ENCODE peak calls at places on chromosomes 12 and 14, in five cellular contexts. One of them, this sample, is unnamed.
A peak's percentile ranks its signal among the peaks of the same experiment; 100 is the strongest.

GRCh38 chr14:50830932-50831703 is at the start of gene NIN:
- DNase-seq in endothelial cell of umbilical vein: peak; percentile 71
- DNase-seq in fibroblast of pulmonary artery: peak; percentile 74
- DNase-seq in RWPE2: peak; percentile 75
- DNase-seq in BE2C: peak; percentile 86
- DNase-seq in this sample: no peak

GRCh38 chr14:77603654-77604270 is 12.7 kb downstream of the SPTLC2 start:
- DNase-seq in endothelial cell of umbilical vein: peak; percentile 65
- DNase-seq in fibroblast of pulmonary artery: peak; percentile 48
- DNase-seq in RWPE2: no peak
- DNase-seq in BE2C: peak; percentile 87
- DNase-seq in this sample: no peak

GRCh38 chr14:34328178-34328577 is 133.9 kb downstream of the SPTSSA start:
- DNase-seq in endothelial cell of umbilical vein: no peak
- DNase-seq in fibroblast of pulmonary artery: no peak
- DNase-seq in RWPE2: no peak
- DNase-seq in BE2C: no peak
- DNase-seq in this sample: no peak

GRCh38 chr12:75599061-75599460 is 87.7 kb upstream of the KRR1 start:
- DNase-seq in endothelial cell of umbilical vein: no peak
- DNase-seq in fibroblast of pulmonary artery: peak; percentile 23
- DNase-seq in RWPE2: no peak
- DNase-seq in BE2C: no peak
- DNase-seq in this sample: no peak

GRCh38 chr12:82412246-82412645 is 53.9 kb downstream of the METTL25 start:
- DNase-seq in endothelial cell of umbilical vein: no peak
- DNase-seq in fibroblast of pulmonary artery: no peak
- DNase-seq in RWPE2: no peak
- DNase-seq in BE2C: no peak
- DNase-seq in this sample: no peak

GRCh38 chr12:26195641-26196423 is 459 bp downstream of the SSPN start:
- DNase-seq in endothelial cell of umbilical vein: peak; percentile 47
- DNase-seq in fibroblast of pulmonary artery: peak; percentile 38
- DNase-seq in RWPE2: no peak
- DNase-seq in BE2C: peak; percentile 34
- DNase-seq in this sample: no peak

GRCh38 chr12:3542911-3543310 is 51.9 kb downstream of the PRMT8 start:
- DNase-seq in endothelial cell of umbilical vein: no peak
- DNase-seq in fibroblast of pulmonary artery: peak; percentile 5
- DNase-seq in RWPE2: no peak
- DNase-seq in BE2C: no peak
- DNase-seq in this sample: no peak

GRCh38 chr14:99360774-99361595 is 89.0 kb upstream of the BCL11B start:
- DNase-seq in endothelial cell of umbilical vein: no peak
- DNase-seq in fibroblast of pulmonary artery: no peak
- DNase-seq in RWPE2: no peak
- DNase-seq in BE2C: no peak
- DNase-seq in this sample: peak; percentile 67

GRCh38 chr12:39003541-39004160 is 98.3 kb upstream of the CPNE8 start:
- DNase-seq in endothelial cell of umbilical vein: no peak
- DNase-seq in fibroblast of pulmonary artery: no peak
- DNase-seq in RWPE2: no peak
- DNase-seq in BE2C: no peak
- DNase-seq in this sample: no peak

GRCh38 chr12:88574278-88574677 is 6.0 kb downstream of the KITLG start:
- DNase-seq in endothelial cell of umbilical vein: no peak
- DNase-seq in fibroblast of pulmonary artery: no peak
- DNase-seq in RWPE2: no peak
- DNase-seq in BE2C: no peak
- DNase-seq in this sample: no peak

GRCh38 chr14:32996343-32996742 is 57.7 kb downstream of the NPAS3 start:
- DNase-seq in endothelial cell of umbilical vein: no peak
- DNase-seq in fibroblast of pulmonary artery: no peak
- DNase-seq in RWPE2: no peak
- DNase-seq in BE2C: no peak
- DNase-seq in this sample: no peak

GRCh38 chr14:76575108-76575507 is 186.2 kb upstream of the VASH1 start:
- DNase-seq in endothelial cell of umbilical vein: no peak
- DNase-seq in fibroblast of pulmonary artery: no peak
- DNase-seq in RWPE2: no peak
- DNase-seq in BE2C: no peak
- DNase-seq in this sample: no peak

GRCh38 chr12:111685322-111685810 is 390 bp downstream of the BRAP start:
- DNase-seq in endothelial cell of umbilical vein: no peak
- DNase-seq in fibroblast of pulmonary artery: no peak
- DNase-seq in RWPE2: no peak
- DNase-seq in BE2C: no peak
- DNase-seq in this sample: no peak

GRCh38 chr14:25048170-25049126 is 1.5 kb downstream of the STXBP6 start:
- DNase-seq in endothelial cell of umbilical vein: no peak
- DNase-seq in fibroblast of pulmonary artery: peak; percentile 68
- DNase-seq in RWPE2: no peak
- DNase-seq in BE2C: no peak
- DNase-seq in this sample: no peak

GRCh38 chr12:31390991-31391390 is 65.0 kb upstream of the SINHCAF start:
- DNase-seq in endothelial cell of umbilical vein: no peak
- DNase-seq in fibroblast of pulmonary artery: no peak
- DNase-seq in RWPE2: no peak
- DNase-seq in BE2C: no peak
- DNase-seq in this sample: no peak

GRCh38 chr12:30106204-30106603 is 322.5 kb upstream of the TMTC1 start:
- DNase-seq in endothelial cell of umbilical vein: peak; percentile 47
- DNase-seq in fibroblast of pulmonary artery: no peak
- DNase-seq in RWPE2: no peak
- DNase-seq in BE2C: peak; percentile 13
- DNase-seq in this sample: no peak

GRCh38 chr12:69417231-69417630 is 53.0 kb upstream of the FRS2 start:
- DNase-seq in endothelial cell of umbilical vein: no peak
- DNase-seq in fibroblast of pulmonary artery: no peak
- DNase-seq in RWPE2: no peak
- DNase-seq in BE2C: no peak
- DNase-seq in this sample: no peak

GRCh38 chr12:43653917-43654316 is 101.9 kb upstream of the ADAMTS20 start:
- DNase-seq in endothelial cell of umbilical vein: no peak
- DNase-seq in fibroblast of pulmonary artery: no peak
- DNase-seq in RWPE2: no peak
- DNase-seq in BE2C: no peak
- DNase-seq in this sample: no peak

GRCh38 chr14:53325176-53325806 is 172.2 kb upstream of the DDHD1 start:
- DNase-seq in endothelial cell of umbilical vein: no peak
- DNase-seq in fibroblast of pulmonary artery: peak; percentile 35
- DNase-seq in RWPE2: no peak
- DNase-seq in BE2C: no peak
- DNase-seq in this sample: no peak

GRCh38 chr12:15276088-15276698 is 46.1 kb upstream of the PTPRO start:
- DNase-seq in endothelial cell of umbilical vein: peak; percentile 52
- DNase-seq in fibroblast of pulmonary artery: peak; percentile 68
- DNase-seq in RWPE2: no peak
- DNase-seq in BE2C: peak; percentile 37
- DNase-seq in this sample: no peak

GRCh38 chr12:66636771-66637170 is 42.1 kb downstream of the GRIP1 start:
- DNase-seq in endothelial cell of umbilical vein: no peak
- DNase-seq in fibroblast of pulmonary artery: no peak
- DNase-seq in RWPE2: no peak
- DNase-seq in BE2C: no peak
- DNase-seq in this sample: no peak

GRCh38 chr12:23525450-23526072 is 423.9 kb downstream of the SOX5 start:
- DNase-seq in endothelial cell of umbilical vein: no peak
- DNase-seq in fibroblast of pulmonary artery: no peak
- DNase-seq in RWPE2: no peak
- DNase-seq in BE2C: no peak
- DNase-seq in this sample: no peak

GRCh38 chr12:100793182-100793581 is 1.4 kb upstream of the ANO4 start:
- DNase-seq in endothelial cell of umbilical vein: no peak
- DNase-seq in fibroblast of pulmonary artery: peak; percentile 50
- DNase-seq in RWPE2: no peak
- DNase-seq in BE2C: no peak
- DNase-seq in this sample: no peak

GRCh38 chr12:76764856-76765255 is 941 bp downstream of the ZDHHC17 start:
- DNase-seq in endothelial cell of umbilical vein: no peak
- DNase-seq in fibroblast of pulmonary artery: peak; percentile 18
- DNase-seq in RWPE2: no peak
- DNase-seq in BE2C: no peak
- DNase-seq in this sample: no peak

GRCh38 chr12:48286665-48287064 is 64.1 kb downstream of the ZNF641 start:
- DNase-seq in endothelial cell of umbilical vein: no peak
- DNase-seq in fibroblast of pulmonary artery: peak; percentile 27
- DNase-seq in RWPE2: no peak
- DNase-seq in BE2C: no peak
- DNase-seq in this sample: no peak

GRCh38 chr12:128603573-128604120 is 220.1 kb downstream of the SLC15A4 start:
- DNase-seq in endothelial cell of umbilical vein: no peak
- DNase-seq in fibroblast of pulmonary artery: no peak
- DNase-seq in RWPE2: no peak
- DNase-seq in BE2C: no peak
- DNase-seq in this sample: no peak

GRCh38 chr14:26598672-26599131 is 869 bp upstream of the NOVA1 start:
- DNase-seq in endothelial cell of umbilical vein: no peak
- DNase-seq in fibroblast of pulmonary artery: peak; percentile 45
- DNase-seq in RWPE2: no peak
- DNase-seq in BE2C: peak; percentile 5
- DNase-seq in this sample: no peak

GRCh38 chr12:65280306-65280705 is 1.8 kb downstream of the MSRB3 start:
- DNase-seq in endothelial cell of umbilical vein: peak; percentile 50
- DNase-seq in fibroblast of pulmonary artery: peak; percentile 55
- DNase-seq in RWPE2: no peak
- DNase-seq in BE2C: no peak
- DNase-seq in this sample: no peak

GRCh38 chr12:21774358-21775129 is at the start of gene KCNJ8:
- DNase-seq in endothelial cell of umbilical vein: no peak
- DNase-seq in fibroblast of pulmonary artery: peak; percentile 22
- DNase-seq in RWPE2: no peak
- DNase-seq in BE2C: peak; percentile 97
- DNase-seq in this sample: no peak

GRCh38 chr12:122753213-122753571 is 568 bp downstream of the DENR start:
- DNase-seq in endothelial cell of umbilical vein: no peak
- DNase-seq in fibroblast of pulmonary artery: no peak
- DNase-seq in RWPE2: no peak
- DNase-seq in BE2C: no peak
- DNase-seq in this sample: no peak

GRCh38 chr12:131733874-131734273 is 23.0 kb downstream of the SFSWAP start:
- DNase-seq in endothelial cell of umbilical vein: no peak
- DNase-seq in fibroblast of pulmonary artery: no peak
- DNase-seq in RWPE2: no peak
- DNase-seq in BE2C: no peak
- DNase-seq in this sample: no peak

GRCh38 chr12:131732996-131733615 is 22.2 kb downstream of the SFSWAP start:
- DNase-seq in endothelial cell of umbilical vein: no peak
- DNase-seq in fibroblast of pulmonary artery: no peak
- DNase-seq in RWPE2: no peak
- DNase-seq in BE2C: no peak
- DNase-seq in this sample: no peak

GRCh38 chr12:131735863-131736806 is 25.2 kb downstream of the SFSWAP start:
- DNase-seq in endothelial cell of umbilical vein: no peak
- DNase-seq in fibroblast of pulmonary artery: no peak
- DNase-seq in RWPE2: no peak
- DNase-seq in BE2C: no peak
- DNase-seq in this sample: no peak

GRCh38 chr12:131735153-131735456 is 24.2 kb downstream of the SFSWAP start:
- DNase-seq in endothelial cell of umbilical vein: no peak
- DNase-seq in fibroblast of pulmonary artery: no peak
- DNase-seq in RWPE2: no peak
- DNase-seq in BE2C: no peak
- DNase-seq in this sample: no peak

DNA sequence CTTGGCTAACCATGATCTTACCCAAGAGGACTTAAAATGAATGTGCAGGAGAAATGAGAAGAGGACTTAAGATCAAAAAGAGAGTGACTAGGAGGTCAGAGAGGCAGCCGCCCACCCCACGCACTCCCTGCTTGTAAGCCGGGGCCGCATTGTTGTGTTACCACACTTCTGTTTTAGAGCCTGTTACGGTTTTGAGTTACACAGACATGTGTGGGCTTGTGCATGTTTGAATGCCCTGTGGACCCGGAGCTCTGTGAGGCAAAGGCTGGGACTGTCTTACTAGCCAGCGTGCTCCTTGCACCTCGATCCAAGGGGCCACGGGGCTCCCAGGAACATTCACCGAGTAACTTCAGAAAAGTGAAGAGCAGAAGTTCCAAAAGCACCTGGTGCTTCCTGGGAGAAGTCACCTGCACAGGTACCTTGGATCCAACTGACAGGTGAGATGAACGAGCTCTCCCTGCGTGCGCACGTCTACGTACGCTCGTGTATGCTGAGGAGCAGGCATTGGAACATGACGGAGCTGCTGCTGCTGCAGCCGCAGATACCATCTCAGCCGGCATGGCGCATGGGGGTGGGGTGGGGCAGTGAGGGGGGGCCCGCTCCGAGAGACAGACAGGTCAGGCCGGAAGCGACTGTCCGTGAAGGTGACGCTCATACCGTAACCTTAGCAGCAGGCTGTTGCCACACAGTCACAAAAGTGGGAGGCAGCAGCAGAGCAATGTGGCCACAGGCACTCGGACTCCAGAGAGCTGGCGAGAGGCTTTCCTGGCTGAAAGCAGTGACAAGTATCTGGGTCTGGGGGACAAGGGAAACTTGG is 23.7 kb downstream of the SFSWAP start:
- DNase-seq in endothelial cell of umbilical vein: no peak
- DNase-seq in fibroblast of pulmonary artery: no peak
- DNase-seq in RWPE2: no peak
- DNase-seq in BE2C: no peak
- DNase-seq in this sample: no peak
- TF ChIP-seq CTCF in endothelial cell of umbilical vein: no peak
- TF ChIP-seq CTCF in fibroblast of pulmonary artery: no peak
- TF ChIP-seq CTCF in RWPE2: no peak
- TF ChIP-seq CTCF in BE2C: no peak
- TF ChIP-seq CTCF in this sample: no peak

GRCh38 chr12:124568431-124569374 is 1.3 kb upstream of the NCOR2 start:
- DNase-seq in endothelial cell of umbilical vein: no peak
- DNase-seq in fibroblast of pulmonary artery: peak; percentile 94
- DNase-seq in RWPE2: no peak
- DNase-seq in BE2C: peak; percentile 90
- DNase-seq in this sample: no peak
- TF ChIP-seq CTCF in endothelial cell of umbilical vein: no peak
- TF ChIP-seq CTCF in fibroblast of pulmonary artery: peak; percentile 57
- TF ChIP-seq CTCF in RWPE2: peak; percentile 51
- TF ChIP-seq CTCF in BE2C: peak; percentile 49
- TF ChIP-seq CTCF in this sample: peak; percentile 77

DNA sequence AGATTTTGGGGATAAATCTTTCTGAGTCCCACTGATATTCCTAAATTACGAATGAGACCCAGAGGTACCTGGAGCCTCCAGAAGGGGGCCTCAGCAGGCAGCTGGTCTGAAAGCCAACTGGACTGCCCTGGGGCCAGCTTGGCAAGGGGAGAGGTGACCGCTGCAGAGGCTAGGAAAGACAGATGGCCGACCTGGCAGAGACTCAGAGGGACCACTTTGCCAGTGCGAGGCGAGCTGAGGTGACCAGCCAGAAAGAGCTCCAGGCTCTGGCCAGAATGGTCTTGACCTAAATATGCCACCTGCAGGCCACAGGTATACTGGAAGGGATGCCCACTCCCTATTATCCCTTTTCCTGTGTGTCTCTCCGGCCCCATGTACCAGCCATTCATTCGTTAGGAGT is 256.8 kb upstream of the GARIN6 start:
- DNase-seq in endothelial cell of umbilical vein: no peak
- DNase-seq in fibroblast of pulmonary artery: no peak
- DNase-seq in RWPE2: no peak
- DNase-seq in BE2C: peak; percentile 9
- DNase-seq in this sample: peak; percentile 61
- TF ChIP-seq CTCF in endothelial cell of umbilical vein: no peak
- TF ChIP-seq CTCF in fibroblast of pulmonary artery: no peak
- TF ChIP-seq CTCF in RWPE2: peak; percentile 30
- TF ChIP-seq CTCF in BE2C: no peak
- TF ChIP-seq CTCF in this sample: peak; percentile 38

GRCh38 chr12:124835652-124836410 is 27.8 kb downstream of the SCARB1 start:
- DNase-seq in endothelial cell of umbilical vein: no peak
- DNase-seq in fibroblast of pulmonary artery: no peak
- DNase-seq in RWPE2: no peak
- DNase-seq in BE2C: no peak
- DNase-seq in this sample: no peak
- TF ChIP-seq CTCF in endothelial cell of umbilical vein: no peak
- TF ChIP-seq CTCF in fibroblast of pulmonary artery: no peak
- TF ChIP-seq CTCF in RWPE2: no peak
- TF ChIP-seq CTCF in BE2C: no peak
- TF ChIP-seq CTCF in this sample: no peak